ENCODE peak calls at places on chromosomes 1 and 21, in four cellular contexts. One of them, this sample, is unnamed.

GRCh38 chr1:152162826-152163463 is 3.9 kb upstream of the RPTN start:
- DNase-seq in CD4-positive, alpha-beta T cell: no peak
- DNase-seq in CD8-positive, alpha-beta memory T cell: no peak
- DNase-seq in lower lobe of right lung: no peak
- DNase-seq in this sample: no peak

GRCh38 chr1:247110627-247111258 is 6.6 kb upstream of the ZNF669 start:
- DNase-seq in lower lobe of right lung: no peak
- DNase-seq in CD4-positive, alpha-beta T cell: no peak
- DNase-seq in CD8-positive, alpha-beta memory T cell: no peak
- DNase-seq in this sample: no peak

GRCh38 chr21:46489800-46490199 is 31.1 kb downstream of the DIP2A start:
- DNase-seq in CD8-positive, alpha-beta memory T cell: no peak
- DNase-seq in lower lobe of right lung: no peak
- DNase-seq in CD4-positive, alpha-beta T cell: no peak
- DNase-seq in this sample: no peak

GRCh38 chr1:116855220-116855619 is 54.5 kb upstream of the PTGFRN start:
- DNase-seq in lower lobe of right lung: no peak
- DNase-seq in CD8-positive, alpha-beta memory T cell: no peak
- DNase-seq in CD4-positive, alpha-beta T cell: no peak
- DNase-seq in this sample: peak; percentile 11

GRCh38 chr1:112172294-112172882 is 182.9 kb upstream of the KCND3 start:
- DNase-seq in lower lobe of right lung: no peak
- DNase-seq in CD8-positive, alpha-beta memory T cell: no peak
- DNase-seq in CD4-positive, alpha-beta T cell: no peak
- DNase-seq in this sample: no peak

GRCh38 chr1:23763040-23763577 is 15.1 kb upstream of the PITHD1 start:
- DNase-seq in CD8-positive, alpha-beta memory T cell: no peak
- DNase-seq in CD4-positive, alpha-beta T cell: no peak
- DNase-seq in lower lobe of right lung: no peak
- DNase-seq in this sample: no peak

GRCh38 chr1:43365678-43366077 is 2.1 kb downstream of the ELOVL1 start:
- DNase-seq in CD8-positive, alpha-beta memory T cell: no peak
- DNase-seq in lower lobe of right lung: no peak
- DNase-seq in CD4-positive, alpha-beta T cell: no peak
- DNase-seq in this sample: no peak

GRCh38 chr1:88013485-88013884 is 670.6 kb upstream of the PKN2 start:
- DNase-seq in lower lobe of right lung: no peak
- DNase-seq in CD4-positive, alpha-beta T cell: no peak
- DNase-seq in CD8-positive, alpha-beta memory T cell: no peak
- DNase-seq in this sample: no peak

GRCh38 chr1:154765970-154766369 is 104.1 kb downstream of the KCNN3 start:
- DNase-seq in CD4-positive, alpha-beta T cell: no peak
- DNase-seq in lower lobe of right lung: no peak
- DNase-seq in CD8-positive, alpha-beta memory T cell: no peak
- DNase-seq in this sample: no peak

GRCh38 chr1:11653101-11653601 is 1.1 kb downstream of the FBXO2 start:
- DNase-seq in lower lobe of right lung: no peak
- DNase-seq in CD4-positive, alpha-beta T cell: no peak
- DNase-seq in CD8-positive, alpha-beta memory T cell: no peak
- DNase-seq in this sample: no peak

GRCh38 chr1:11653616-11654570 is at the start of gene FBXO2:
- DNase-seq in CD8-positive, alpha-beta memory T cell: no peak
- DNase-seq in lower lobe of right lung: peak; percentile 65
- DNase-seq in CD4-positive, alpha-beta T cell: no peak
- DNase-seq in this sample: no peak

GRCh38 chr1:11651017-11651416 is 3.2 kb downstream of the FBXO2 start:
- DNase-seq in CD8-positive, alpha-beta memory T cell: no peak
- DNase-seq in lower lobe of right lung: no peak
- DNase-seq in CD4-positive, alpha-beta T cell: no peak
- DNase-seq in this sample: no peak

GRCh38 chr1:11650331-11650991 is 3.8 kb downstream of the FBXO2 start:
- DNase-seq in CD4-positive, alpha-beta T cell: peak; percentile 75
- DNase-seq in lower lobe of right lung: peak; percentile 90
- DNase-seq in CD8-positive, alpha-beta memory T cell: peak; percentile 78
- DNase-seq in this sample: peak; percentile 55

DNA sequence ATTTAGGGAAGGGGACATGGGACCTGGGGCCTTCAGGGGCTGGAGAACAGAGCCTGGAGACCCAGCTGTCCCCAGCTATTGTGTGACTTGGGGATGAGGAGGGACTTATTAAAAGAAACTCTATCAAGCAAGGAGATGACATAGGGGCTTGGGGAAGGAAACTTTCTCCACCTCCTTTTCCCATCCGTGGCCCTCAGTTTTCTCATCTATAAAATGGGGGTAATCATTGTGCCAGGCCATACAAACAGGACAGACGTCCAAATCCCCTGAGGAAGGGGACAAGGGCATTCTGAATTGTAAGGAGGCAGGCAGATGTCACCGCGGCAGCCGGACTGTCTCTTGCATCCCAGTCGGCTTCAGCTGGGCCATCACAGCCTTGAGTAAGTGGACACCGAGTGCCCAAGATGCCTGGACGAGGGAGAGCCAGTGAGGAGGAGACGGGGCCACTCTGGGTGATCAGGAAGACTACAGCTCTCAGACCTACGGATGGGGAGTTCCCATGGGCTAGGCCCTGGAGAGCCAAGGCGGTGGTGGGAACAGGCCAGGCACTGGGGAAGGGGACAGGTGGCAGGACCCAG is 1.9 kb downstream of the FBXO2 start:
- DNase-seq in lower lobe of right lung: no peak
- DNase-seq in CD8-positive, alpha-beta memory T cell: no peak
- DNase-seq in CD4-positive, alpha-beta T cell: no peak
- DNase-seq in this sample: no peak
- H3K27ac ChIP-seq in lower lobe of right lung: no peak overlapping the region
- H3K27ac ChIP-seq in CD8-positive, alpha-beta memory T cell: no peak overlapping the region
- H3K27ac ChIP-seq in CD4-positive, alpha-beta T cell: no peak overlapping the region
- H3K27ac ChIP-seq in this sample: no peak overlapping the region

GRCh38 chr1:235442788-235443429 is 61.3 kb downstream of the B3GALNT2 start:
- DNase-seq in lower lobe of right lung: no peak
- DNase-seq in CD4-positive, alpha-beta T cell: no peak
- DNase-seq in CD8-positive, alpha-beta memory T cell: no peak
- DNase-seq in this sample: no peak
- H3K27ac ChIP-seq in lower lobe of right lung: no peak overlapping the region
- H3K27ac ChIP-seq in CD4-positive, alpha-beta T cell: no peak overlapping the region
- H3K27ac ChIP-seq in CD8-positive, alpha-beta memory T cell: peak overlapping the region; percentile 57
- H3K27ac ChIP-seq in this sample: no peak overlapping the region

GRCh38 chr21:35226960-35227741 is 178.0 kb upstream of the RUNX1 start:
- DNase-seq in CD8-positive, alpha-beta memory T cell: peak; percentile 18
- DNase-seq in lower lobe of right lung: no peak
- DNase-seq in CD4-positive, alpha-beta T cell: peak; percentile 38
- DNase-seq in this sample: no peak

GRCh38 chr21:35229290-35229689 is 180.2 kb upstream of the RUNX1 start:
- DNase-seq in CD8-positive, alpha-beta memory T cell: no peak
- DNase-seq in CD4-positive, alpha-beta T cell: no peak
- DNase-seq in lower lobe of right lung: no peak
- DNase-seq in this sample: no peak

GRCh38 chr21:35225573-35225972 is 176.5 kb upstream of the RUNX1 start:
- DNase-seq in lower lobe of right lung: no peak
- DNase-seq in CD8-positive, alpha-beta memory T cell: no peak
- DNase-seq in CD4-positive, alpha-beta T cell: no peak
- DNase-seq in this sample: no peak

GRCh38 chr21:35226302-35226701 is 177.2 kb upstream of the RUNX1 start:
- DNase-seq in lower lobe of right lung: no peak
- DNase-seq in CD8-positive, alpha-beta memory T cell: no peak
- DNase-seq in CD4-positive, alpha-beta T cell: no peak
- DNase-seq in this sample: no peak

GRCh38 chr21:35227774-35228173 is 178.7 kb upstream of the RUNX1 start:
- DNase-seq in CD8-positive, alpha-beta memory T cell: no peak
- DNase-seq in lower lobe of right lung: no peak
- DNase-seq in CD4-positive, alpha-beta T cell: no peak
- DNase-seq in this sample: no peak
- H3K27ac ChIP-seq in CD8-positive, alpha-beta memory T cell: peak overlapping the region; percentile 5
- H3K27ac ChIP-seq in lower lobe of right lung: no peak overlapping the region
- H3K27ac ChIP-seq in CD4-positive, alpha-beta T cell: no peak overlapping the region
- H3K27ac ChIP-seq in this sample: no peak overlapping the region

DNA sequence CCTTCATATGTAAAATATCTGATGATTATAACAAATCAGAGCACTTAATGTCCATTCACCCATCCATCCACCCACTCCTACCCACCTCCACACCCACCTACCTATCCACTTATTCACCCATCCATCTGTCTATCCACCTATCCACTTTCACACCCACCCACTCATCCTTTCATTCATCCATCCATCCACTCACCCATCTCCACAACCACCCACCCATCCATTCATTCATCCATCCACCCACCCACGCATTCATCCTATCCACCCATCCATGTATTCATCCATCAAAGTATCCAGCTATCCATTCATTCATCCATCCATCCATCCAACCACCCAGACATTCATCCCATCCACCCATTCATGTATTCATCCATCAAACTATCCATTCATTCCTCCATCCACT is 466.1 kb downstream of the AJAP1 start:
- DNase-seq in CD4-positive, alpha-beta T cell: no peak
- DNase-seq in lower lobe of right lung: no peak
- DNase-seq in CD8-positive, alpha-beta memory T cell: no peak
- DNase-seq in this sample: no peak
- H3K27ac ChIP-seq in CD4-positive, alpha-beta T cell: no peak overlapping the region
- H3K27ac ChIP-seq in lower lobe of right lung: no peak overlapping the region
- H3K27ac ChIP-seq in CD8-positive, alpha-beta memory T cell: no peak overlapping the region
- H3K27ac ChIP-seq in this sample: no peak overlapping the region

GRCh38 chr1:145960468-145961108 is 2.8 kb upstream of the LIX1L start:
- DNase-seq in CD8-positive, alpha-beta memory T cell: peak; percentile 59
- DNase-seq in lower lobe of right lung: peak; percentile 83
- DNase-seq in CD4-positive, alpha-beta T cell: peak; percentile 40
- DNase-seq in this sample: peak; percentile 81
- H3K27ac ChIP-seq in CD8-positive, alpha-beta memory T cell: peak overlapping the region; percentile 40
- H3K27ac ChIP-seq in lower lobe of right lung: peak overlapping the region; percentile 80
- H3K27ac ChIP-seq in CD4-positive, alpha-beta T cell: peak overlapping the region; percentile 63
- H3K27ac ChIP-seq in this sample: peak overlapping the region; percentile 81

DNA sequence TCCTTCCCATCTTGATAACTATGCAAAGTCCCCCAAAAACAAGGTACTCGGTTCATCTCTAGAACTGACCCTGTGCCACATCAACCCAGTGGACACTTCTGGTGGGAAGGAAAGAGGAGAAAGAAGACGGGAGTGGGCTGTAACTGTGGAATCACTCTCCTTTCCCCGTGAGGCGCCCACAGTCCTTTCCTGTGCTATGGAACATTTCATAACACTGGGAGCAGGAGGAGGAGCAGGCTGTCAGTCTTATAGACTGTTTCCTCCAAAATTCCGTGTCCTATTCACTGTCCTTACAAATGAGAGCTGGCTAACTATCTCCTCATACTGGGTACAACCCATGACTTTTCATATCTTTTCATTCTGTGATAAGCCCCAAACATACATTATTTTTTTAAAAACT is 40.7 kb downstream of the PLEKHA6 start:
- DNase-seq in lower lobe of right lung: no peak
- DNase-seq in CD4-positive, alpha-beta T cell: no peak
- DNase-seq in CD8-positive, alpha-beta memory T cell: no peak
- DNase-seq in this sample: no peak
- H3K27ac ChIP-seq in lower lobe of right lung: no peak overlapping the region
- H3K27ac ChIP-seq in CD4-positive, alpha-beta T cell: no peak overlapping the region
- H3K27ac ChIP-seq in CD8-positive, alpha-beta memory T cell: no peak overlapping the region
- H3K27ac ChIP-seq in this sample: no peak overlapping the region

GRCh38 chr21:37455504-37455911 is 88.9 kb downstream of the DYRK1A start:
- DNase-seq in lower lobe of right lung: no peak
- DNase-seq in CD8-positive, alpha-beta memory T cell: no peak
- DNase-seq in CD4-positive, alpha-beta T cell: no peak
- DNase-seq in this sample: no peak

GRCh38 chr21:37459575-37459974 is 93.0 kb downstream of the DYRK1A start:
- DNase-seq in CD8-positive, alpha-beta memory T cell: no peak
- DNase-seq in CD4-positive, alpha-beta T cell: no peak
- DNase-seq in lower lobe of right lung: no peak
- DNase-seq in this sample: no peak

GRCh38 chr21:37460196-37460595 is 93.6 kb downstream of the DYRK1A start:
- DNase-seq in CD8-positive, alpha-beta memory T cell: no peak
- DNase-seq in lower lobe of right lung: no peak
- DNase-seq in CD4-positive, alpha-beta T cell: no peak
- DNase-seq in this sample: no peak

GRCh38 chr21:37461494-37461893 is 94.9 kb downstream of the DYRK1A start:
- DNase-seq in CD4-positive, alpha-beta T cell: no peak
- DNase-seq in lower lobe of right lung: no peak
- DNase-seq in CD8-positive, alpha-beta memory T cell: no peak
- DNase-seq in this sample: no peak

DNA sequence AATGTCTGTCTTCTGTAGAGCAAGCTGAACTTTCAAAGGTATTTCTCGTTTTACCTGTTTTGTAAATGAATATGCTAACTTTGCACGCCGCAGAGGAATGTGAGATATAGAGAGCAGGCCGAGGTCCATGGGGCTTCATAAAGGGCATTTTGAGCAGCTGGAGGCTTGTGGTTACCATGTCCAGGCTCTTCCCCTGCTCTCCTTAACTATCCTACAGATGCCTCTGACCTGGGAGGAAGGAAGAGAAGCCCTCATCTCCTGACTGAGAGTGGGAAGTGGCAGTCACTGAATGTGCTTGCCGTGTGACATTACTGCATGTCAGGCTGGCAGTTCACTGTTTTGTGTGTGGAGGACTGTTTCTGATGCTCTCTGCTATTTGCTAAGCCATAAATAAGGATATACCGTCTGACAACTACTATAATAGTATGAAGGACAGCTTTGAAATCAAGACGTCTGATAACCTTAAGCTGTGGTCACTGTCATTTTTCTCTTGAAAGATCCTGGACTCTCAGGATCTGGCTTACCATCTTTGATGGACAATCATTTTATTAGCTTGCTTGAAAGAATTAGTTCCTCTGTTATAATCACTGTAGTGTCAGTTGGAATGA is 92.2 kb downstream of the DYRK1A start:
- DNase-seq in CD4-positive, alpha-beta T cell: no peak
- DNase-seq in CD8-positive, alpha-beta memory T cell: no peak
- DNase-seq in lower lobe of right lung: no peak
- DNase-seq in this sample: no peak
- H3K27ac ChIP-seq in CD4-positive, alpha-beta T cell: no peak overlapping the region
- H3K27ac ChIP-seq in CD8-positive, alpha-beta memory T cell: no peak overlapping the region
- H3K27ac ChIP-seq in lower lobe of right lung: no peak overlapping the region
- H3K27ac ChIP-seq in this sample: peak overlapping the region; percentile 6

GRCh38 chr1:61279570-61279969 is 197.2 kb downstream of the NFIA start:
- DNase-seq in CD4-positive, alpha-beta T cell: no peak
- DNase-seq in CD8-positive, alpha-beta memory T cell: no peak
- DNase-seq in lower lobe of right lung: no peak
- DNase-seq in this sample: no peak
- H3K27ac ChIP-seq in CD4-positive, alpha-beta T cell: no peak overlapping the region
- H3K27ac ChIP-seq in CD8-positive, alpha-beta memory T cell: no peak overlapping the region
- H3K27ac ChIP-seq in lower lobe of right lung: no peak overlapping the region
- H3K27ac ChIP-seq in this sample: no peak overlapping the region

GRCh38 chr1:52925571-52926005 is 1.5 kb upstream of the SCP2 start:
- DNase-seq in CD8-positive, alpha-beta memory T cell: no peak
- DNase-seq in CD4-positive, alpha-beta T cell: no peak
- DNase-seq in lower lobe of right lung: no peak
- DNase-seq in this sample: no peak

GRCh38 chr1:52928083-52928404 is 968 bp downstream of the SCP2 start:
- DNase-seq in lower lobe of right lung: no peak
- DNase-seq in CD8-positive, alpha-beta memory T cell: no peak
- DNase-seq in CD4-positive, alpha-beta T cell: no peak
- DNase-seq in this sample: no peak

GRCh38 chr1:52929019-52929418 is 1.9 kb downstream of the SCP2 start:
- DNase-seq in CD8-positive, alpha-beta memory T cell: no peak
- DNase-seq in lower lobe of right lung: no peak
- DNase-seq in CD4-positive, alpha-beta T cell: no peak
- DNase-seq in this sample: no peak

GRCh38 chr1:52927219-52928082 is at the start of gene SCP2:
- DNase-seq in CD8-positive, alpha-beta memory T cell: peak; percentile 64
- DNase-seq in CD4-positive, alpha-beta T cell: peak; percentile 79
- DNase-seq in lower lobe of right lung: peak; percentile 88
- DNase-seq in this sample: peak; percentile 75

GRCh38 chr1:52926864-52927218 is 235 bp upstream of the SCP2 start:
- DNase-seq in CD8-positive, alpha-beta memory T cell: no peak
- DNase-seq in CD4-positive, alpha-beta T cell: no peak
- DNase-seq in lower lobe of right lung: no peak
- DNase-seq in this sample: no peak
- H3K27ac ChIP-seq in CD8-positive, alpha-beta memory T cell: no peak overlapping the region
- H3K27ac ChIP-seq in CD4-positive, alpha-beta T cell: no peak overlapping the region
- H3K27ac ChIP-seq in lower lobe of right lung: peak overlapping the region; percentile 83
- H3K27ac ChIP-seq in this sample: peak overlapping the region; percentile 54